ENCODE peak calls at places on chromosome 22, in five cellular contexts. One of them, this sample, is unnamed.
A peak's percentile ranks its signal among the peaks of the same experiment; 100 is the strongest.

GRCh38 chr22:17143101-17143500 is 16.0 kb downstream of the HDHD5 start:
- DNase-seq in AG08396: no peak
- DNase-seq in DMS153: no peak
- DNase-seq in endothelial cell of umbilical vein: no peak
- DNase-seq in neural crest cell: no peak
- DNase-seq in this sample: no peak

GRCh38 chr22:49040111-49040510 is 787.6 kb downstream of the BRD1 start:
- DNase-seq in AG08396: no peak
- DNase-seq in DMS153: no peak
- DNase-seq in endothelial cell of umbilical vein: no peak
- DNase-seq in neural crest cell: no peak
- DNase-seq in this sample: no peak

GRCh38 chr22:38782402-38783094 is 11.4 kb downstream of the DNAL4 start:
- DNase-seq in AG08396: no peak
- DNase-seq in DMS153: no peak
- DNase-seq in endothelial cell of umbilical vein: no peak
- DNase-seq in neural crest cell: no peak
- DNase-seq in this sample: no peak

GRCh38 chr22:35343664-35344550 is 37.0 kb upstream of the HMOX1 start:
- DNase-seq in AG08396: no peak
- DNase-seq in DMS153: no peak
- DNase-seq in endothelial cell of umbilical vein: no peak
- DNase-seq in neural crest cell: no peak
- DNase-seq in this sample: no peak

GRCh38 chr22:17171016-17171312 is 11.9 kb upstream of the HDHD5 start:
- DNase-seq in AG08396: no peak
- DNase-seq in DMS153: no peak
- DNase-seq in endothelial cell of umbilical vein: no peak
- DNase-seq in neural crest cell: no peak
- DNase-seq in this sample: peak; percentile 27

GRCh38 chr22:24516301-24516737 is 21.2 kb downstream of the UPB1 start:
- DNase-seq in AG08396: peak; percentile 85
- DNase-seq in DMS153: no peak
- DNase-seq in endothelial cell of umbilical vein: no peak
- DNase-seq in neural crest cell: no peak
- DNase-seq in this sample: no peak

GRCh38 chr22:50031189-50032091 is 18.9 kb upstream of the IL17REL start:
- DNase-seq in AG08396: peak; percentile 24
- DNase-seq in DMS153: no peak
- DNase-seq in endothelial cell of umbilical vein: no peak
- DNase-seq in neural crest cell: no peak
- DNase-seq in this sample: no peak

GRCh38 chr22:26709617-26710390 is 52.4 kb downstream of the MIAT start:
- DNase-seq in AG08396: peak; percentile 69
- DNase-seq in DMS153: no peak
- DNase-seq in endothelial cell of umbilical vein: no peak
- DNase-seq in neural crest cell: no peak
- DNase-seq in this sample: no peak

GRCh38 chr22:31039393-31039792 is 41.7 kb upstream of the SMTN start:
- DNase-seq in AG08396: peak; percentile 69
- DNase-seq in DMS153: no peak
- DNase-seq in endothelial cell of umbilical vein: no peak
- DNase-seq in neural crest cell: no peak
- DNase-seq in this sample: no peak

This sample was measured in NCI-H1694.